ENCODE peak calls at places on chromosomes 16 and 17, in eight cellular contexts. P is mucosa of descending colon, Q is H1, W is neural progenitor cell, Y is MM.1S, G is ovary, Z is WTC11, A is OCI-LY7. R is an unnamed sample.

GRCh38 chr17:59505610-59506276 is 59.7 kb upstream of the DHX40 start:
- DNase-seq in G (no peak), P (no peak), Y (no peak), A (no peak), Q (no peak), Z (no peak), W (no peak), R (no peak)

GRCh38 chr17:70375406-70375805 is 206.1 kb downstream of the KCNJ2 start:
- DNase-seq in Q (no peak), Z (no peak), Y (no peak), W (no peak), P (no peak), A (no peak), G (no peak), R (no peak)

GRCh38 chr16:21163576-21163975 is 5.1 kb downstream of the LDAF1 start:
- DNase-seq in P (no peak), W (no peak), G (no peak), Q (no peak), Y (no peak), A (no peak), Z (no peak), R (no peak)

GRCh38 chr17:13593757-13594156 is 8.0 kb downstream of the HS3ST3A1 start:
- DNase-seq in Q (no peak), P (no peak), W (no peak), A (no peak), Z (no peak), G (no peak), Y (no peak), R (no peak)

GRCh38 chr16:28258571-28258970 is 33.8 kb upstream of the SBK1 start:
- DNase-seq in Y (no peak), Q (no peak), Z (no peak), A (no peak), P (no peak), W (peak; percentile 51), G (peak; percentile 46), R (no peak)

GRCh38 chr17:46194393-46195216 is 1.4 kb upstream of the KANSL1 start:
- DNase-seq in Q (no peak), Y (peak; percentile 61), Z (no peak), A (peak; percentile 73), G (no peak), W (peak; percentile 33), P (no peak), R (peak; percentile 70)

GRCh38 chr16:54446639-54447038 is 160.1 kb upstream of the IRX3 start:
- DNase-seq in G (peak; percentile 39), W (no peak), Z (no peak), Y (no peak), P (no peak), Q (no peak), A (no peak), R (no peak)

GRCh38 chr16:27485126-27485525 is 64.6 kb downstream of the GTF3C1 start:
- DNase-seq in W (no peak), Q (no peak), A (no peak), P (no peak), Z (no peak), Y (no peak), G (no peak), R (no peak)

GRCh38 chr16:55078699-55079415 is 148.2 kb downstream of the IRX5 start:
- DNase-seq in W (no peak), P (no peak), Q (no peak), Y (no peak), Z (no peak), A (no peak), G (no peak), R (no peak)

GRCh38 chr16:68328151-68328859 is 17.5 kb downstream of the PRMT7 start:
- DNase-seq in Y (peak; percentile 86), A (peak; percentile 91), W (peak; percentile 94), Z (peak; percentile 84), P (peak; percentile 67), Q (peak; percentile 90), G (peak; percentile 79), R (peak; percentile 85)

GRCh38 chr16:85387171-85387507 is 226.0 kb upstream of the GSE1 start:
- DNase-seq in A (no peak), Y (no peak), G (peak; percentile 29), W (no peak), Q (peak; percentile 14), P (peak; percentile 35), Z (peak; percentile 6), R (no peak)

GRCh38 chr16:17368511-17368910 is 102.2 kb downstream of the XYLT1 start:
- DNase-seq in Q (no peak), Y (no peak), G (no peak), A (no peak), Z (no peak), W (no peak), P (no peak), R (no peak)

GRCh38 chr17:45848868-45849535 is 4.3 kb downstream of the SPPL2C start:
- DNase-seq in Q (no peak), Y (no peak), W (no peak), Z (no peak), A (no peak), G (no peak), P (peak; percentile 38), R (no peak)

GRCh38 chr17:63934391-63935112 is 2.4 kb upstream of the CD79B start:
- DNase-seq in W (no peak), Q (no peak), A (no peak), G (no peak), Z (no peak), Y (no peak), P (no peak), R (no peak)

GRCh38 chr17:57685499-57686132 is 59.5 kb downstream of the CCDC182 start:
- DNase-seq in A (no peak), Z (no peak), Y (no peak), G (no peak), P (no peak), W (no peak), Q (peak; percentile 44), R (no peak)

GRCh38 chr17:66975614-66976378 is 11.3 kb downstream of the CACNG4 start:
- DNase-seq in A (peak; percentile 27), P (no peak), W (peak; percentile 69), Z (peak; percentile 70), Y (no peak), Q (peak; percentile 69), G (no peak), R (peak; percentile 41)

GRCh38 chr16:27859020-27859419 is 204.5 kb downstream of the GSG1L start:
- DNase-seq in P (no peak), Z (peak; percentile 66), Y (no peak), W (peak; percentile 58), Q (peak; percentile 71), G (no peak), A (no peak), R (no peak)

GRCh38 chr17:73011016-73011486 is 81.4 kb downstream of the SLC39A11 start:
- DNase-seq in P (no peak), A (no peak), W (no peak), Z (no peak), Y (no peak), G (no peak), Q (no peak), R (no peak)

GRCh38 chr17:61284174-61284573 is 115.5 kb upstream of the TBX2 start:
- DNase-seq in W (no peak), Z (no peak), G (no peak), Y (no peak), A (no peak), P (no peak), Q (no peak), R (no peak)

GRCh38 chr17:56451629-56452028 is 141.9 kb upstream of the NOG start:
- DNase-seq in Z (no peak), Y (no peak), A (no peak), W (no peak), P (no peak), Q (no peak), G (no peak), R (no peak)

GRCh38 chr16:71460246-71460645 is 1.8 kb downstream of the ZNF23 start:
- DNase-seq in Y (no peak), W (no peak), P (no peak), G (no peak), Z (no peak), A (no peak), Q (no peak), R (no peak)

GRCh38 chr17:18378205-18378505 is 577 bp downstream of the EVPLL start:
- DNase-seq in G (no peak), P (no peak), Q (no peak), A (no peak), Y (no peak), W (no peak), Z (no peak), R (no peak)

GRCh38 chr17:18380471-18381157 is 3.0 kb downstream of the EVPLL start:
- DNase-seq in Y (no peak), W (no peak), G (no peak), A (no peak), P (no peak), Z (no peak), Q (no peak), R (no peak)

GRCh38 chr17:18381158-18381952 is 3.8 kb downstream of the EVPLL start:
- DNase-seq in Z (no peak), G (no peak), A (no peak), Q (no peak), Y (no peak), W (no peak), P (no peak), R (no peak)

GRCh38 chr17:18377437-18378204 is at the start of gene EVPLL:
- DNase-seq in Y (peak; percentile 8), P (peak; percentile 83), Z (no peak), Q (no peak), W (no peak), G (no peak), A (no peak), R (no peak)

GRCh38 chr17:18379246-18380146 is 1.9 kb downstream of the EVPLL start:
- DNase-seq in P (no peak), Q (no peak), G (no peak), Z (no peak), Y (no peak), A (no peak), W (no peak), R (no peak)
- TF ChIP-seq CTCF in P (no peak), Q (no peak), G (no peak), Z (no peak), Y (no peak), A (no peak), W (no peak), R (no peak)

GRCh38 chr16:19884611-19885455 is at the start of gene GPRC5B:
- DNase-seq in P (peak; percentile 54), Z (peak; percentile 50), Y (peak; percentile 33), Q (peak; percentile 78), G (peak; percentile 82), A (peak; percentile 29), W (peak; percentile 85), R (peak; percentile 42)
- TF ChIP-seq CTCF in P (no peak), Z (no peak), Y (no peak), Q (peak; percentile 29), G (no peak), A (no peak), W (no peak), R (no peak)

DNA sequence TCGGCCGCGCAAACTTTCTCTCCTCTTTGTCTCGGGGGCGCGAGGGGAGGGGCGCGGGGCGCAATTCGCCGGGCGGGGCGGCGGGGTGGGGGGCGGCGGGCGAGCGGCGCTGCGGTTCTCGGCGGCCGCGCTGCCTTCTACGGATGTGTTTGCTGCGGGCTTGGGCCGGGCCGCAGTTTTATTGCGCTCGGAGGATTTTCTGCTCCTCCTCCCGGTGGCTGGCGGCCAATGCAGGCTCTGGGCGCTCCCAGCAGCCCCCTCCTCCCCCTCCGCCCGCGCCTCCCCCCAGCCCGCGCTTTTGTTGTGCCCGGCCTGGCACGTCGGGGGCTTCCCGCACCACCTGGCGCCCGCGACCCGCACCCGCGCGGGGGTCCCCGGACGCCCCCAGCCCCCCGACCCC is at the start of gene TIMP2:
- DNase-seq in W (peak; percentile 94), G (peak; percentile 97), A (peak; percentile 52), Q (peak; percentile 87), Y (peak; percentile 88), Z (peak; percentile 86), P (peak; percentile 90), R (peak; percentile 77)
- TF ChIP-seq CTCF in W (peak; percentile 34), G (no peak), A (no peak), Q (peak; percentile 30), Y (no peak), Z (no peak), P (no peak), R (peak; percentile 57)

GRCh38 chr17:71764507-71764906 is 356.3 kb upstream of the SOX9 start:
- DNase-seq in W (peak; percentile 74), P (no peak), A (peak; percentile 37), Y (no peak), Q (peak; percentile 63), G (no peak), Z (peak; percentile 72), R (peak; percentile 5)
- TF ChIP-seq CTCF in W (peak; percentile 78), P (no peak), A (peak; percentile 71), Y (peak; percentile 21), Q (peak; percentile 86), G (no peak), Z (peak; percentile 46), R (no peak)